ENCODE peak calls at places on chromosomes 16 and 17, in seven cellular contexts. F, B, D, A, K, W and H are unnamed samples.

GRCh38 chr16:52450241-52450640 is 96.7 kb downstream of the TOX3 start:
- DNase-seq in F (no peak), B (no peak), D (no peak), A (no peak), K (no peak), W (no peak), H (no peak)

GRCh38 chr16:46883353-46883689 is 841 bp upstream of the GPT2 start:
- DNase-seq in F (no peak), B (no peak), D (no peak), A (no peak), K (no peak), W (no peak), H (no peak)

GRCh38 chr16:66521951-66522771 is 27.8 kb downstream of the TK2 start:
- DNase-seq in F (peak; percentile 94), B (peak; percentile 75), D (peak; percentile 90), A (peak; percentile 11), K (peak; percentile 79), W (peak; percentile 60), H (peak; percentile 98)

GRCh38 chr17:32007463-32008298 is 498 bp downstream of the LRRC37B start:
- DNase-seq in F (no peak), B (peak; percentile 61), D (no peak), A (peak; percentile 38), K (no peak), W (peak; percentile 64), H (no peak)

GRCh38 chr17:79728169-79728907 is 2.4 kb upstream of the ENPP7 start:
- DNase-seq in F (peak; percentile 86), B (peak; percentile 91), D (peak; percentile 88), A (peak; percentile 73), K (peak; percentile 88), W (peak; percentile 95), H (peak; percentile 51)

GRCh38 chr17:71883258-71883657 is 237.6 kb upstream of the SOX9 start:
- DNase-seq in F (no peak), B (no peak), D (no peak), A (no peak), K (no peak), W (no peak), H (no peak)

GRCh38 chr16:86065711-86066110 is 166.7 kb downstream of the IRF8 start:
- DNase-seq in F (no peak), B (no peak), D (no peak), A (no peak), K (no peak), W (peak; percentile 57), H (no peak)

GRCh38 chr16:20897253-20897896 is 2.8 kb downstream of the DCUN1D3 start:
- DNase-seq in F (no peak), B (peak; percentile 80), D (no peak), A (no peak), K (no peak), W (no peak), H (no peak)

GRCh38 chr17:45975640-45976295 is 23.3 kb upstream of the STH start:
- DNase-seq in F (no peak), B (no peak), D (no peak), A (no peak), K (no peak), W (no peak), H (no peak)

GRCh38 chr17:35254107-35254802 is 11.4 kb downstream of the SLFN5 start:
- DNase-seq in F (peak; percentile 90), B (peak; percentile 98), D (peak; percentile 42), A (peak; percentile 88), K (peak; percentile 54), W (no peak), H (peak; percentile 77)

GRCh38 chr16:52912565-52913173 is 140.0 kb downstream of the CHD9NB start:
- DNase-seq in F (peak; percentile 33), B (peak; percentile 61), D (peak; percentile 55), A (peak; percentile 69), K (peak; percentile 85), W (peak; percentile 48), H (peak; percentile 30)

GRCh38 chr17:4510615-4510941 is 11.9 kb downstream of the SPNS2 start:
- DNase-seq in F (no peak), B (no peak), D (no peak), A (no peak), K (no peak), W (no peak), H (no peak)

GRCh38 chr16:11524098-11524760 is 62.5 kb downstream of the LITAF start:
- DNase-seq in F (no peak), B (peak; percentile 19), D (no peak), A (no peak), K (no peak), W (no peak), H (no peak)

GRCh38 chr16:89023621-89024511 is 46.9 kb upstream of the CBFA2T3 start:
- DNase-seq in F (no peak), B (no peak), D (no peak), A (no peak), K (no peak), W (no peak), H (no peak)

GRCh38 chr16:9909072-9909471 is 273.2 kb downstream of the GRIN2A start:
- DNase-seq in F (peak; percentile 27), B (no peak), D (no peak), A (no peak), K (no peak), W (no peak), H (no peak)

GRCh38 chr17:43832976-43833829 is at the start of gene MPP3:
- DNase-seq in F (no peak), B (peak; percentile 90), D (no peak), A (peak; percentile 82), K (peak; percentile 78), W (peak; percentile 95), H (no peak)

GRCh38 chr16:85678821-85679220 is 9.9 kb downstream of the GINS2 start:
- DNase-seq in F (no peak), B (no peak), D (no peak), A (no peak), K (no peak), W (no peak), H (no peak)

GRCh38 chr16:566475-567361 is at the start of gene NHLRC4:
- DNase-seq in F (no peak), B (peak; percentile 63), D (no peak), A (no peak), K (peak; percentile 69), W (peak; percentile 90), H (no peak)

GRCh38 chr17:74380086-74380958 is 13.0 kb downstream of the GPR142 start:
- DNase-seq in F (no peak), B (no peak), D (peak; percentile 54), A (no peak), K (peak; percentile 70), W (no peak), H (no peak)

GRCh38 chr16:9612267-9612666 is 520.8 kb downstream of the HAPSTR1 start:
- DNase-seq in F (peak; percentile 24), B (no peak), D (no peak), A (peak; percentile 18), K (no peak), W (no peak), H (no peak)

DNA sequence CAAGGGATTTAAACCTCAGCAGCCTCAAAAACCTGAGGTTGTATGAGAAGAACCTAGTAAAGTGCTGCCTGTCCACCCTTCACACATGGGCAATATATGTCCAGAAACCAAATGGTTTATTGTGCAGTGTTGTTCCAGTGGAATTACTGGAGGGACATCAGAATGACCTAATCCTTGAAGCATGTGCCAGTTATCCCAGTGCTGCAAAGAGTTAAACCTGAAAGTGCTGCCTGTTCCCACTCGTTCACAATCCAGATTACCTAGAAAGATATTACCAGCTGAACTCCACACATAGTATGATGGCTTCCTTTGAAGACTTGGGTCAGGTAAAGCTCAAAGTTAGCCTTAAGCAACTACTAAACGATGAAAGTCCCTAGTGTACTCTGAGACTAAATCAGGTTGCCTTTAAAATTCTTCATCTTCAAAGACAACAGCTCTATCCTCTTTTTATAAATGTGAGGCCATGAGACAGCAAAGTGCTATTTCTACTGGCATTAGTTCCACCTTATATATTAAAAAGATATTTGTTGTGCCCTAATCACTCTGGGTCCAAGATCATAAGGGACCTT is 133.1 kb downstream of the SNX11 start:
- DNase-seq in F (no peak), B (peak; percentile 29), D (peak; percentile 66), A (peak; percentile 58), K (no peak), W (peak; percentile 25), H (no peak)
- H3K4me3 ChIP-seq in F (no peak overlapping the region), B (peak overlapping the region; percentile 6), D (peak overlapping the region; percentile 7), A (no peak overlapping the region), K (no peak overlapping the region), W (no peak overlapping the region), H (no peak overlapping the region)

GRCh38 chr16:2473425-2473926 is 1.5 kb upstream of the TBC1D24 start:
- DNase-seq in F (no peak), B (no peak), D (no peak), A (no peak), K (no peak), W (peak; percentile 58), H (no peak)
- H3K4me3 ChIP-seq in F (peak overlapping the region; percentile 16), B (peak overlapping the region; percentile 93), D (peak overlapping the region; percentile 87), A (peak overlapping the region; percentile 27), K (peak overlapping the region; percentile 79), W (peak overlapping the region; percentile 76), H (no peak overlapping the region)

GRCh38 chr17:58330997-58331814 is 2.6 kb upstream of the TSPOAP1 start:
- DNase-seq in F (no peak), B (no peak), D (no peak), A (no peak), K (peak; percentile 45), W (peak; percentile 75), H (no peak)
- H3K4me3 ChIP-seq in F (no peak overlapping the region), B (no peak overlapping the region), D (no peak overlapping the region), A (no peak overlapping the region), K (peak overlapping the region; percentile 57), W (peak overlapping the region; percentile 91), H (no peak overlapping the region)

GRCh38 chr17:2051388-2052237 is 3.3 kb upstream of the HIC1 start:
- DNase-seq in F (no peak), B (no peak), D (no peak), A (no peak), K (no peak), W (no peak), H (no peak)
- H3K4me3 ChIP-seq in F (no peak overlapping the region), B (no peak overlapping the region), D (no peak overlapping the region), A (no peak overlapping the region), K (peak overlapping the region; percentile 77), W (no peak overlapping the region), H (no peak overlapping the region)